ENCODE peak calls at places on chromosome 14, in seven cellular contexts. W is fibroblast of lung, K is breast epithelium, A is stomach, G is upper lobe of right lung, V is AG09309, Q is sigmoid colon. M is an unnamed sample.

GRCh38 chr14:75096959-75097358 is 27.5 kb downstream of the ZC2HC1C start:
- DNase-seq in A (no peak), Q (no peak), G (no peak), W (no peak), V (no peak), K (no peak), M (no peak)

GRCh38 chr14:65164068-65164824 is 61.9 kb upstream of the MAX start:
- DNase-seq in Q (no peak), W (no peak), V (no peak), G (no peak), K (no peak), A (no peak), M (no peak)

GRCh38 chr14:101589486-101590015 is 28.3 kb downstream of the DIO3 start:
- DNase-seq in G (peak; percentile 45), A (no peak), Q (no peak), K (no peak), W (no peak), V (no peak), M (no peak)

GRCh38 chr14:20228681-20229080 is at the start of gene OR11H7:
- DNase-seq in W (no peak), A (no peak), V (no peak), K (no peak), Q (no peak), G (no peak), M (no peak)

GRCh38 chr14:101187816-101188570 is 284.5 kb upstream of the RTL1 start:
- DNase-seq in A (peak; percentile 11), V (no peak), K (peak; percentile 13), W (no peak), G (peak; percentile 46), Q (no peak), M (no peak)

GRCh38 chr14:102029956-102030355 is 56.9 kb downstream of the HSP90AA1 start:
- DNase-seq in V (peak; percentile 50), Q (no peak), G (no peak), A (no peak), K (no peak), W (peak; percentile 94), M (peak; percentile 50)

GRCh38 chr14:87975636-87976035 is 17.3 kb downstream of the GALC start:
- DNase-seq in K (no peak), W (peak; percentile 2), Q (no peak), V (no peak), G (no peak), A (no peak), M (no peak)

GRCh38 chr14:73771848-73772705 is 57.9 kb upstream of the PNMA1 start:
- DNase-seq in Q (no peak), G (peak; percentile 86), W (peak; percentile 83), K (peak; percentile 70), V (no peak), A (peak; percentile 86), M (no peak)

GRCh38 chr14:32090686-32091085 is 13.6 kb downstream of the ARHGAP5 start:
- DNase-seq in W (no peak), Q (no peak), G (no peak), V (no peak), A (no peak), K (no peak), M (no peak)

GRCh38 chr14:59342516-59343484 is 122.4 kb downstream of the GPR135 start:
- DNase-seq in A (no peak), V (no peak), G (no peak), K (no peak), W (peak; percentile 77), Q (no peak), M (no peak)

GRCh38 chr14:53278602-53279506 is 125.7 kb upstream of the DDHD1 start:
- DNase-seq in V (no peak), Q (no peak), K (no peak), A (no peak), G (no peak), W (peak; percentile 52), M (no peak)

GRCh38 chr14:60648934-60649814 is at the start of gene SIX1:
- DNase-seq in W (peak; percentile 90), Q (no peak), G (peak; percentile 77), K (no peak), V (peak; percentile 72), A (peak; percentile 75), M (peak; percentile 60)

GRCh38 chr14:68719634-68720384 is 73.1 kb downstream of the ZFP36L1 start:
- DNase-seq in G (no peak), A (no peak), Q (no peak), W (peak; percentile 24), V (no peak), K (no peak), M (no peak)

GRCh38 chr14:22854963-22855724 is 16.4 kb upstream of the LRP10 start:
- DNase-seq in V (no peak), W (no peak), K (no peak), G (no peak), A (no peak), Q (peak; percentile 40), M (no peak)

GRCh38 chr14:69712637-69713088 is 54.3 kb upstream of the SRSF5 start:
- DNase-seq in V (no peak), Q (peak; percentile 78), A (peak; percentile 70), K (peak; percentile 63), W (no peak), G (peak; percentile 89), M (no peak)

GRCh38 chr14:23364164-23364571 is 804 bp downstream of the EFS start:
- DNase-seq in V (no peak), A (no peak), G (no peak), K (peak; percentile 77), Q (no peak), W (peak; percentile 12), M (no peak)

GRCh38 chr14:52402812-52403526 is 88.9 kb downstream of the PTGER2 start:
- DNase-seq in W (peak; percentile 79), A (no peak), Q (no peak), G (no peak), V (no peak), K (no peak), M (no peak)

DNA sequence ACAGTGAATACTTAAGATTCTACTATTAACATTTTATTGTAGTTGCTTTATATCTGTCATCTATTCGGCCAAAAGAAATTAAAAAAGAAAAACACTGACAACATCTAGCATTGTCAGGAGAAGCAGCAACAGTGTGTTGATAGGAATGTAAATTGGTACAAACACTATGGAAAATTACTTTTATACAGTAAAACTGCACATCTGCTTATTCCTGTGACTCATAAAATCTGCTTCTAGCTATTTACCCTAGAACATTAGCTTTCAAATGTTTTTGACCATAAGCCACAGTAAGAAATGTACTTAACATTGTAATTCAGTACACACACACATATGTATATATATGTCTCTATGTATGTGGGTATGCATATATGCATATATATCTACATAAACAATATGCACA is 278.9 kb upstream of the GARIN2 start:
- DNase-seq in G (no peak), A (no peak), K (no peak), Q (no peak), W (no peak), V (no peak), M (no peak)
- H3K4me3 ChIP-seq in G (no peak overlapping the region), A (no peak overlapping the region), K (no peak overlapping the region), Q (no peak overlapping the region), W (no peak overlapping the region), V (no peak overlapping the region), M (no peak overlapping the region)

DNA sequence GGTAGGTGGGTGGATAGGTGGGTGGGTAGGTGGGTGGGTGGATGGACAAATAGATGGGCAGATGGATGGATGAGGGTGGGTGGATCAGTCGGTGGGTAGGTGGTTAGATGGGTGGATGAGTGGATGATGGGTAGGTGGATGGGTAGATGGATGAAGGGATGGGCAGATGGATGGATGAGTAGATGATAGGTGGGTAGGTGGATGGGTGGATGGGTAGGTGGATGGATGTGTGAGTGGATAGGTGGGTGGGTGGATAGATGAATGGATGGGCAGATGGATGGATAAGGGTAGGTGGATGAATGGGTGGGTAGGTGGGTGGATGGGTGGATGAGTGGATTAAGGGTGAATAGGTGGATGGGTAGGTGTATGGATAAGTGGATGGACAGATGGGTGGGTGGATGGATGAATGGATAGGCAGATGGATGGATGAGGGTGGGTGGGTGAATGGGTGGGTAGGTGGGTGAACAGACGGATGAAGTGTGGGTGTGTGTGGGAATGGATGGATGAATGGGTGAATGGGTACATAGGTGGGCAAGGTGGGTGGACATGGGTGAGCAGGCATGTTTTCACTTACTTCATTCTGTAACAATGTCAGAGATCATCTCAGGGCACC is 3.3 kb upstream of the INF2 start:
- DNase-seq in K (no peak), A (no peak), W (no peak), G (no peak), V (no peak), Q (no peak), M (no peak)
- TF ChIP-seq CTCF in K (no peak), A (no peak), W (no peak), G (no peak), V (no peak), Q (no peak), M (no peak)

DNA sequence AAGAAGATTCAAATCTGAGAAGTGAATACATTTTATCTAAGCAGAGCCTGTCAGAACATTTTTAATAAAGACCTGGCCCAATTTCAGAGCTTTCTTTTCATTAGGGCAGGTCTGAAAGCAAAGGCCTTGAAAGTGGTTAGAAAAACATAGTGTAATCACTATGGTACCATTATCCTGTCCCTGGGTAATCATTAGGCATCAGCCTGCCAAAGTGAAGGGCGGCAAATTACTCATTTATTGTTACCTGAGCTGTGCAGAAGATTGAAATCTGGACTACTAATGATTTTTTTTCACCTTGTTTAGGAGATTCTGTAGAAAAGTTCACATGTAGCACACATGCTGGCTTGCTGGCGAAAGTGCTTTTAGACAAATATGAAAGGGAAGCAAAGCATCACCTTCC is 92.6 kb upstream of the PRKD1 start:
- DNase-seq in A (no peak), K (no peak), Q (no peak), V (no peak), G (no peak), W (no peak), M (no peak)
- H3K4me3 ChIP-seq in A (no peak overlapping the region), K (no peak overlapping the region), Q (no peak overlapping the region), V (no peak overlapping the region), G (no peak overlapping the region), W (no peak overlapping the region), M (no peak overlapping the region)

GRCh38 chr14:94015223-94015622 is 10.9 kb upstream of the OTUB2 start:
- DNase-seq in K (no peak), G (no peak), A (no peak), W (no peak), Q (no peak), V (no peak), M (no peak)
- TF ChIP-seq CTCF in K (no peak), G (no peak), A (no peak), W (no peak), Q (no peak), V (no peak), M (no peak)

DNA sequence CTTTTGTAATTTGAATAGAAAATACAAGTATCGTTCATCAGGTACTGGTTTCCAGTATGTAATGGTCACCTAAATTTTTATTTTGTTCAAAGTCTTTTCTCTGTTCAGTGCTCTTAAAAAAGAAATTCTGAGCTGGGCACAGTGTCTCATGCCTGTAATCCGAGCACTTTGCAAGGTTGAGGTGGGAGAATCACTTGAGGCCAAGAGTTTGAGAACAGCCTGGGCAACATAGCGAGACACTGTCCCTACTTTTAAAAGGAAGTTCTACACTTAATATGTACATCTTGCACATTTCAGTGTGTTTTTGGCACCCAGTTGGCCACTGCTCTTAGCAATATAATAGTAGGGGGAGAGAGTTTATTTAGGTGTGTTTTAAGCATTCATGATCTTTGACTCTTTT is 27.9 kb downstream of the PCNX1 start:
- DNase-seq in W (no peak), V (no peak), K (no peak), A (no peak), G (no peak), Q (no peak), M (no peak)
- H3K4me3 ChIP-seq in W (no peak overlapping the region), V (no peak overlapping the region), K (no peak overlapping the region), A (no peak overlapping the region), G (no peak overlapping the region), Q (no peak overlapping the region), M (no peak overlapping the region)

GRCh38 chr14:35532783-35533356 is 1.1 kb upstream of the INSM2 start:
- DNase-seq in A (no peak), V (no peak), W (no peak), K (no peak), G (no peak), Q (no peak), M (no peak)
- TF ChIP-seq CTCF in A (no peak), V (no peak), W (no peak), K (no peak), G (no peak), Q (no peak), M (no peak)

M was measured in AG04449.